ENCODE peak calls at places on chromosomes 13 and 19, in six cellular contexts. A, X, H, K, I and L are unnamed samples.
A peak's percentile ranks its signal among the peaks of the same experiment; 100 is the strongest.

GRCh38 chr19:14072535-14073231 is at the start of gene MISP3:
- DNase-seq in I (peak; percentile 35), A (peak; percentile 86), X (no peak), H (peak; percentile 92), K (peak; percentile 61), L (peak; percentile 88)

GRCh38 chr19:23070353-23070781 is 46.5 kb upstream of the ZNF730 start:
- DNase-seq in X (peak; percentile 28), H (peak; percentile 11), A (no peak), I (peak; percentile 52), K (peak; percentile 24), L (no peak)

GRCh38 chr19:56167064-56167578 is 8.7 kb upstream of the GALP start:
- DNase-seq in H (no peak), I (no peak), X (no peak), K (no peak), A (no peak), L (no peak)

GRCh38 chr13:103884139-103884723 is 818.0 kb upstream of the SLC10A2 start:
- DNase-seq in X (no peak), A (no peak), H (no peak), I (no peak), K (no peak), L (no peak)

GRCh38 chr19:18633321-18633720 is 3.5 kb upstream of the KLHL26 start:
- DNase-seq in H (peak; percentile 47), K (no peak), A (no peak), I (no peak), X (no peak), L (no peak)

GRCh38 chr19:12720851-12721655 is 2.7 kb downstream of the TNPO2 start:
- DNase-seq in H (peak; percentile 34), A (no peak), K (no peak), I (peak; percentile 43), X (no peak), L (peak; percentile 14)

GRCh38 chr13:76725211-76725610 is 161.0 kb downstream of the KCTD12 start:
- DNase-seq in A (no peak), H (no peak), K (no peak), X (no peak), I (no peak), L (no peak)

GRCh38 chr19:47315125-47315821 is 5.6 kb downstream of the C5AR1 start:
- DNase-seq in A (peak; percentile 84), H (peak; percentile 44), I (peak; percentile 42), K (peak; percentile 87), X (no peak), L (no peak)

GRCh38 chr19:50555447-50556235 is 12.6 kb downstream of the LRRC4B start:
- DNase-seq in A (no peak), I (no peak), X (no peak), K (no peak), H (no peak), L (no peak)

GRCh38 chr19:12647490-12648071 is 19.0 kb downstream of the MAN2B1 start:
- DNase-seq in A (peak; percentile 85), H (peak; percentile 83), X (no peak), I (peak; percentile 68), K (peak; percentile 92), L (peak; percentile 71)

GRCh38 chr19:45071969-45072790 is 4.1 kb downstream of the ZNF296 start:
- DNase-seq in H (no peak), X (no peak), I (no peak), K (no peak), A (no peak), L (no peak)

GRCh38 chr13:100403675-100404074 is 184.9 kb downstream of the GGACT start:
- DNase-seq in A (no peak), I (no peak), K (no peak), H (no peak), X (no peak), L (no peak)

GRCh38 chr19:42189133-42189532 is 28.3 kb downstream of the DEDD2 start:
- DNase-seq in K (no peak), I (no peak), A (no peak), H (no peak), X (no peak), L (no peak)

DNA sequence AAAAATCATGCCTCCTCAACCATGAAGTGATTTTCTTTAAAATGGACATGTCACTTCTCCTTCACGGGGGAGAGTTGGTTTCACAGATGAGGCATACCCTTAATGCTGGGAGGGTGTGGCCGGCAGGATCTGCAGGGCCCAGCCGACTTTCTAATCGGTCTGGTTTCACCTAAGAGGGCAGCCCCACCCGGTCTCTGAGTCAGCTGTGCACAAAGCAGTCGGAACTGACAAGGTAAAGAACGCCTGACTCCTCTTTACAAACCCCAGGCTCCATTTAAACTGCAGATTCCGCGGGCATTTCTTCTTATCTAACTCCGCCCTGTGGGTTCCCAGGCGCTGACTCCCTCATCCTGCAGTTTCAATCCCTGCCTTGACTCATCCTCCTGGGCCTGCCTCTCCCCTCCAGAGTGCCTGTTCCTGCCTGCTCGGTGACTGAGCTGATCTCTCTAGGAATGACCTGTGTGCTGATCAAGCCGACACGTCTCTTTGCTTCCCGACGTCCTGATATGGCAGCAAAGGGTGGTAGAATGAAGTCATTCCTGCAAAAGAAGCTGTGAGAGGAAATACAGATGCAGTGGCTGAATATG is 63.4 kb downstream of the EFNB2 start:
- DNase-seq in H (peak; percentile 73), I (peak; percentile 43), K (peak; percentile 52), A (no peak), X (no peak), L (peak; percentile 37)
- H3K4me3 ChIP-seq in H (no peak overlapping the region), I (no peak overlapping the region), K (no peak overlapping the region), A (no peak overlapping the region), X (peak overlapping the region; percentile 17), L (no peak overlapping the region)

DNA sequence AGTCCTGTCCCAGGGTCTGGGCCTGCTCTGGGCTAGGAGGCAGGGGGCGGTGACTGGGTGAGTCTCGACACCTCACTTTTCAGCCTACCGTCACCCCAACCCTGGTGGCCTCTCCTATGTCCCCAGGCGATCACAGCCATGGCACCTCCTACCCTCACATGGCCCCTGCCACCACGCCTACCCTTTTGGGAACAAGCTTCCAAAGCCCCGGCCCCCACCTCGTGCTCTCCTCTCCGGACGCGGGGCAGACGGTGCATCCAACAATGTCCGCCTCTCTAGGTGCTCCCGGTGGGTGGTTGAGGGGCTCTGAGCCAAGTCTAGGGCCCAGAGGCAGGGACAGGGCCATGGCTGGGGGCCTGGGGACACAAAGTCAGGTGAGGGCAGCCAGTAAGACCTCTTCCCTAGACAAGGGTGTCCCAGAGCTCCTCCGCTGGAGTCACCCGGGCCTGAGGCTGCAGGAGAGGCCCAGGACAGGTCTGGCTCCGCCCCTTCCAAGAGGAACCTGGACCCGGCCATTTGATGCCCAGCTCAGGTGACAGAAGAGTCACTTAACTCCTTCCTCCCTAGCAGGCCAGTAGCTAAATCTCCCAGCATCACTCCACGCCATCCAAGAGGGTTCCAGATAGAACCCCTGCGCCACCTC is at the start of gene SYNE4:
- DNase-seq in I (no peak), A (no peak), X (peak; percentile 82), K (no peak), H (peak; percentile 76), L (peak; percentile 91)
- TF ChIP-seq POLR2A in I (no peak), A (no peak), X (no peak), K (no peak), H (peak; percentile 23), L (peak; percentile 72)

GRCh38 chr19:1182068-1182467 is 8.0 kb upstream of the SBNO2 start:
- DNase-seq in A (no peak), K (no peak), I (no peak), H (no peak), X (no peak), L (no peak)

GRCh38 chr19:1182727-1183126 is 8.7 kb upstream of the SBNO2 start:
- DNase-seq in H (no peak), I (no peak), X (no peak), K (no peak), A (no peak), L (no peak)

GRCh38 chr19:1177322-1178114 is 3.5 kb upstream of the SBNO2 start:
- DNase-seq in A (no peak), K (peak; percentile 59), H (no peak), I (peak; percentile 41), X (no peak), L (no peak)

GRCh38 chr19:1183543-1184172 is 9.6 kb upstream of the SBNO2 start:
- DNase-seq in K (peak; percentile 76), H (peak; percentile 62), I (no peak), A (peak; percentile 64), X (peak; percentile 76), L (peak; percentile 66)

GRCh38 chr19:1181606-1182005 is 7.5 kb upstream of the SBNO2 start:
- DNase-seq in K (no peak), A (no peak), X (peak; percentile 84), H (peak; percentile 68), I (no peak), L (peak; percentile 95)
- H3K27ac ChIP-seq in K (no peak overlapping the region), A (peak overlapping the region; percentile 88), X (peak overlapping the region; percentile 88), H (peak overlapping the region; percentile 18), I (no peak overlapping the region), L (peak overlapping the region; percentile 87)

GRCh38 chr13:73941752-73942151 is 192.5 kb downstream of the KLF12 start:
- DNase-seq in X (no peak), K (no peak), I (no peak), H (no peak), A (no peak), L (no peak)
- H3K4me3 ChIP-seq in X (no peak overlapping the region), K (no peak overlapping the region), I (no peak overlapping the region), H (no peak overlapping the region), A (no peak overlapping the region), L (no peak overlapping the region)

DNA sequence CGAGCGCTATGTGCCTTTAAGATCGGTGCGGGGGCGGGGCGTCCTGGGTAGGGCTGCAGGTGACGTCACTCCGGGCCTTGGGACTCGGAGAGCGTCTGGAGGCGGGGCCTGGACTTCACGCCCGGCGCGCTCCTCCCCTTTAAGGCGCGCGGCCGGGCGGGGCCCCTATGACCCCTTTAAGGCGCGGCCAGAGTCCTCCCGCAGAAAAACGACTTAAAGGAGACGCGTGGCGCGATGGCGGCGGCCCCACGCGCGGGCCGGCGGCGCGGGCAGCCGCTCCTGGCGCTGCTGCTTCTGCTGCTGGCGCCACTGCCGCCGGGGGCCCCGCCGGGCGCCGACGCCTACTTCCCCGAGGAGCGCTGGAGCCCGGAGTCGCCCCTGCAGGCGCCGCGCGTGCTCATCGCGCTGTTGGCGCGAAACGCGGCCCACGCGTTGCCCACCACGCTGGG is at the start of gene COLGALT1:
- DNase-seq in H (peak; percentile 100), A (peak; percentile 100), K (peak; percentile 99), X (peak; percentile 98), I (peak; percentile 98), L (peak; percentile 99)
- TF ChIP-seq POLR2A in H (no peak), A (no peak), K (peak; percentile 36), X (no peak), I (peak; percentile 63), L (no peak)